ENCODE peak calls at places on chromosomes 2 and 18, in four cellular contexts. M is HepG2, O is A549, L is K562. Q is an unnamed sample.

GRCh38 chr2:3450385-3451031 is 68.8 kb downstream of the ADI1 start:
- DNase-seq in M (no peak), O (no peak), L (no peak), Q (no peak)

GRCh38 chr2:158967731-158968395 is 577 bp upstream of the TANC1 start:
- DNase-seq in M (no peak), O (peak), L (no peak), Q (peak)

GRCh38 chr2:2919574-2920365 is 457.8 kb downstream of the EIPR1 start:
- DNase-seq in M (no peak), O (no peak), L (no peak), Q (no peak)

GRCh38 chr2:95760839-95761525 is 169.2 kb downstream of the TRIM43 start:
- DNase-seq in M (no peak), O (peak), L (peak), Q (no peak)

GRCh38 chr2:210792000-210792399 is 235.6 kb downstream of the CPS1 start:
- DNase-seq in M (no peak), O (no peak), L (no peak), Q (no peak)

GRCh38 chr2:147273106-147273505 is 571.7 kb upstream of the ACVR2A start:
- DNase-seq in M (no peak), O (no peak), L (no peak), Q (no peak)

GRCh38 chr2:25664531-25665307 is 8.7 kb downstream of the DTNB start:
- DNase-seq in M (peak), O (peak), L (peak), Q (peak)

GRCh38 chr2:164747786-164748433 is 93.7 kb downstream of the COBLL1 start:
- DNase-seq in M (no peak), O (no peak), L (no peak), Q (no peak)

GRCh38 chr2:238593678-238594077 is 167.0 kb downstream of the ASB1 start:
- DNase-seq in M (no peak), O (no peak), L (no peak), Q (no peak)

GRCh38 chr2:166651991-166652390 is 157.9 kb upstream of the SCN7A start:
- DNase-seq in M (no peak), O (no peak), L (no peak), Q (no peak)
- TF ChIP-seq NR3C1 in M (no peak), O (no peak), L (no peak), Q (no peak)

DNA sequence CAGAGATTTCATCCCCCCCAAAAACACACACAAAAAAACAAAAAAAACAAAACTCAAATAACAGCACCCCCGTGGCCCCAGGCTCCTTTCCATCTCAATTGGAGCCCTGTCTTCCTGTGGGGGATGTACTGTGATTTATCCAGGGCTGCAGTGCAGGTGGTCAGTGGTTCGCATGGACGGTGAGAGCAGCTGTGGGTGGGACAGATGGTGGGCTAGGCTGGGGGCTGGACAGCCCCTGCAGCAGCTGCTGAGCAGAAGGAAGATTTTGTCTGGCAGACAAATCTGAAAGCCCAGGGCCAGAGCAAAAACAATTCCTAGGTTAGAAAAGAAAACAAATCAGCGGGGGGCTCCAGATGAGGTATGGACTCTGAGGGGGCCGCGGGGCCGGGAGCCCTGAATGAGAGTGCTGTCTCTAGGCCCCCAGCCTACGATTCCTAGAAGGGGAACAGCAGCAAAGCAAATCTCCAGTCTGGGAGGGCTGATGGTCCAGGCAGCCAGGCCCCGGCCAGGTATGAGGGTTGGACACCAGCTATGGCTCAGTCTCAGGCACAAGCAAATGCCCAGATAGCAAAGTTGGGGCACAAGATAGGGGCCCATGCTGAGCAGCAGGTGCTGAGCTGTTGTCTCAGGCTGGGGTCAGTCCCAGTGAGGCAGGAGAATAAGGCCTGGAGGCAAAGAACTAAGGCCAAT is 45.3 kb downstream of the SOWAHC start:
- DNase-seq in M (no peak), O (no peak), L (no peak), Q (no peak)
- TF ChIP-seq NR3C1 in M (no peak), O (no peak), L (no peak), Q (no peak)

GRCh38 chr2:224110811-224111210 is 71.7 kb upstream of the SERPINE2 start:
- DNase-seq in M (no peak), O (no peak), L (no peak), Q (no peak)

GRCh38 chr2:224111576-224111975 is 72.5 kb upstream of the SERPINE2 start:
- DNase-seq in M (no peak), O (peak), L (no peak), Q (no peak)

GRCh38 chr2:224106794-224107193 is 67.7 kb upstream of the SERPINE2 start:
- DNase-seq in M (no peak), O (no peak), L (no peak), Q (no peak)

GRCh38 chr2:224114428-224114827 is 75.3 kb upstream of the SERPINE2 start:
- DNase-seq in M (no peak), O (no peak), L (no peak), Q (no peak)

DNA sequence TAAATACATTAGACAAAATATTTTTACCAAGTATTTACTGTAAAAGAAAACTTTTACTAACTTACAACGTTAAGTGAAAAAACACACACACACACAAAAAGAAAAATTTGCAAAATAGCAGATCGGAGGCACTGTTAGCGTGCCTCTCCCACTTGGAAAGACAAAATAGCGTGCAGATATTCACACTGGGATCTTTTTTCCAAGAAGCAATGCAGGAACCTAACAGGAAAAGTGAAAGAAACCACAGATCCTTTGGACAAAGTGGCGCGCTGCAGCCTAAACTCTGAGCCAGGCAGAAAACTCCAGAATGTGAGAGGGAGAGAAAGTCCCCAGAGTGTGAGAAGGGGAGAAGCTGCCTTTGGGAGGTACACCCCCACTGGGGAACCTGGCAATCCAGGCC is 70.6 kb upstream of the SERPINE2 start:
- DNase-seq in M (no peak), O (no peak), L (no peak), Q (no peak)
- TF ChIP-seq NR3C1 in M (no peak), O (no peak), L (no peak), Q (no peak)

DNA sequence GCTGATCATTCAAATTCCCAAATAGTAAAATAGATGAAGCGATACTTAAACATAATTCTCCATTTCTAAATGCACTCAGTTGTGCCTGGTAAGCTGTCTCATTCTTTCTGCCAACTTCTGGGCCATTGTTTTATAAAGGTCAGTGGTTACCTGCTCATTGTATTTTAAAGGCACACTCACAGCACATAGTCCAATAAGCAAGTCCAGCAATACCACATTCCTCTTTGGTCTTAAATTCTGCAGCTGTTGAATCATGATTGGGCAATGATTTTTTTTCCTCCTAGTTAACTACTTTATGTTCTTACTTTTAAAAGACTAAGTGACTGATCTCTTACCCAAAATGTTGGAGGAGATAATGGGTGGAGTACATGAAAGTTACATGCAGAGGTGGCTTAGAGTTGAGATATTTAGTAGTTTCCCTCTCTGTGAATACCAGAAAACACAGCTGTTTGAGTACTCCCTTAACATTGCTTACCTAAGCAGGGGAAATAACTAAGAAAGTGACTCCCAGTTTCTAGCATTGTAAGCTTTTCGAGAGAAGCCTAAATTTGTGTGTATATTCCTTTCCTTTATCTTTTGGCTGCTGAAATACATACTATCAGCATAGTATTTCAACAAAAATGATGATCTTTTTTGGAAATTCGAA is 220.7 kb downstream of the CAMKMT start:
- DNase-seq in M (no peak), O (no peak), L (no peak), Q (no peak)
- TF ChIP-seq NR3C1 in M (no peak), O (no peak), L (no peak), Q (no peak)

GRCh38 chr18:77001979-77002378 is 130.6 kb downstream of the MBP start:
- DNase-seq in M (no peak), O (no peak), L (no peak), Q (no peak)

GRCh38 chr18:76999077-76999476 is 133.5 kb downstream of the MBP start:
- DNase-seq in M (no peak), O (no peak), L (no peak), Q (no peak)

GRCh38 chr18:77002496-77002895 is 130.1 kb downstream of the MBP start:
- DNase-seq in M (peak), O (no peak), L (no peak), Q (no peak)

GRCh38 chr18:77000527-77000926 is 132.1 kb downstream of the MBP start:
- DNase-seq in M (no peak), O (peak), L (peak), Q (peak)

GRCh38 chr18:77001041-77001440 is 131.5 kb downstream of the MBP start:
- DNase-seq in M (no peak), O (no peak), L (no peak), Q (no peak)
- TF ChIP-seq NR3C1 in M (no peak), O (no peak), L (no peak), Q (no peak)

DNA sequence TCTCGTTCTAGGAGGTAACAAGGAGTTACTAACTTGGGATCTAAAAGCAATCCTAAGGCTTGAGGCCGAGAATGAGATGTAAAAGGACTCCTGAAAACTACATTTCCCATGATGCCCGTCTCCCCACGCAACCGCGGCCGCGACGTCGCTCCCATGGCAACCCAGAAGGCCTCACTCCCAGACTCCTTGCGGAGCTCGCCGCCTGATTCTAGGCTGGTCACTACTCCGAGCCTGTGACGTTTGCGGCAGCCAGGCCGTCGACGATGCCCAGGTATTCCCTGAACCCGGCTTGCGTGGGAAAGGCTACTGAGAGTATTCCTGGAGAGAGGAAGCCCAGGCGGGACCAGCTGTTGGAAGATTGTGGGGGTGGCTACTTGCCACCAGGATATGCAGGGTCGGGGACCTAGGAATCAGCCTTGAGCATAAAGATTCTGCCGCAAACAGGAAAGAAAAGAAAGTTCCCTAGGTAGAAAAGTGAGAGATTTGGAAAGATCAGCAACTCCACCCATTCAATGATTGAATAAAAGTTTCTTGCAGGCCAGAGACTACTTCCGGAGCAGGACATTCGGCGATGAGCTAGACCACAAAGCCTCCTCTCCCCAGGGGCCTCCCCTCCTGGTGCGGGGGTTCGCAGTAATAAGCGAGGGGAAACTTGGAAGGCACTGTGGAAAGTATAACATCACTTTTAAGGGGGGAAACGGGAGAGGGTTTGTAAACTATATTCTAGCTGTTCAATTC is at the start of gene DYNC2LI1:
- DNase-seq in M (peak), O (peak), L (peak), Q (peak)
- TF ChIP-seq NR3C1 in M (no peak), O (no peak), L (no peak), Q (no peak)

DNA sequence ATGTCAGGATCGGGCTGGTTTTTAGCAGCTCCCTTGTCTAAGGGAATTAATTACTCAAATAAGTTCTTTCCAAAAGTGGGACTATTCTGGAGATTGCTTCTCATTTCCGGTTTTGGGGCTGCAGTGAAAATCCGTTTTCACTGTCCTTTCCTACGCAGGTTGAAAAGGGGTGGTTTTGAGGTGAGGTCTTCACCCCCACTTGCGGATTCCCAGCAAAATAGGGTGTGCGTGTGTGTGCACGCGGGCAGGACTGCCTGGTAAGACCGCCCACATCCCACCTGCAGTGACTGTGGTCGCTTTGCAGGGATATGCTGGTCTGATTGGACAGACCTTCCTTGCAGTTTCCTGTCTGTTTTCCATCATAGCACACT is 472 bp upstream of the PLEKHM3 start:
- DNase-seq in M (no peak), O (no peak), L (no peak), Q (peak)
- TF ChIP-seq NR3C1 in M (no peak), O (no peak), L (no peak), Q (no peak)

DNA sequence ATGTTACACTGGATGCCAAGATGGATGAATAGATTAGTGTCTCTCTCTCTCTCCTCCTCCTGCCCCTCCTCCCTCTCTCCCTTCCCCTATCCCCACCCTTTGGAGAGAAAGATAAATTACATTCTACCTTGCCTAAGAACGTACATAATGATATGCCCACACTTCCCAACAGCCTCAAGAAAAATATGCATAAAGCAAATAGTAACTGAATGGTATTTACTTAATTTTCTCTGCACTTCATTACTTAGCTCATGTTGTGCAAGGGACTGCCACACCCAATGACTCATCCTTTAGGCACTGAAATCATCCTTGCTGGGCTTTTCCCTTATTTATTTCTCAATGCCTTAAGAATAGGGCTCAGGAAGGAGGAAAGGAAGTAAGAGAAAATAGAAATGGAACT is 137.3 kb upstream of the PID1 start:
- DNase-seq in M (peak), O (peak), L (no peak), Q (no peak)
- TF ChIP-seq NR3C1 in M (no peak), O (no peak), L (no peak), Q (no peak)

DNA sequence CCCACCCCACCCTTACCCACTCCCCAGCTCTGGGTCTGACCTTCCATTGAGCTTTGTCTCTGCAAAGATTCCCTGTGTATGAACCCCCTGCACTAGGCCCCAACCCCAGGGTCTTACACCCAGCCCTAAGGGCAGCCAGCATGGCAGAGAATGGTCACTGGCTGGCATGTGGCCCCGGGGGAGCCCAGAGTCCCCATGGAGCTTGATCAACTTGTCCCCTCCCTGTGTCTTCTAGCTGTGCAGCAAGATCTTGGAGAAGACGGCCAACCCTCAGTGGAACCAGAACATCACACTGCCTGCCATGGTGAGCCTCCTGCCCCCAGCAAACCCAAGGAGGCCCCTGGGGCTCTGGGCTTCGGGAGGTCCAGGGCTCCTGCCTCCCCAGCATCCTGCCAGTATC is 81.4 kb downstream of the DYSF start:
- DNase-seq in M (no peak), O (no peak), L (no peak), Q (peak)
- TF ChIP-seq NR3C1 in M (no peak), O (no peak), L (no peak), Q (no peak)

GRCh38 chr2:78407960-78408794 is 617.3 kb upstream of the REG3G start:
- DNase-seq in M (no peak), O (no peak), L (no peak), Q (no peak)

GRCh38 chr2:78416625-78417300 is 608.7 kb upstream of the REG3G start:
- DNase-seq in M (peak), O (no peak), L (no peak), Q (no peak)

GRCh38 chr2:78408795-78409118 is 616.7 kb upstream of the REG3G start:
- DNase-seq in M (no peak), O (no peak), L (no peak), Q (no peak)

GRCh38 chr2:78411284-78411683 is 614.2 kb upstream of the REG3G start:
- DNase-seq in M (no peak), O (no peak), L (no peak), Q (no peak)
- TF ChIP-seq NR3C1 in M (no peak), O (no peak), L (no peak), Q (no peak)

Q was measured in WTC11.